ENCODE peak calls at places on chromosomes 7 and 10, in six cellular contexts. E is tibial artery; S is stimulated activated CD8-positive, alpha-beta memory T cell treated with anti-CD3 and anti-CD28 coated beads, Interleukin-2, amount 100 ng/mL, for 1 hour; Q is upper lobe of right lung; J is stimulated activated CD4-positive, alpha-beta T cell treated with anti-CD3 and anti-CD28 coated beads, Interleukin-1b, Interleukin-23, amount 100 ng/mL, for 4 hours; F is AG09319. C is an unnamed sample.

GRCh38 chr7:150988230-150989226 is 2.3 kb upstream of the NOS3 start:
- DNase-seq in E (peak), S (peak), Q (no peak), J (peak), F (no peak), C (no peak)

GRCh38 chr7:75881436-75882095 is 2.7 kb downstream of the RHBDD2 start:
- DNase-seq in E (no peak), S (no peak), Q (no peak), J (no peak), F (no peak), C (no peak)

GRCh38 chr7:132199626-132200025 is 376.6 kb downstream of the PLXNA4 start:
- DNase-seq in E (no peak), S (no peak), Q (no peak), J (no peak), F (no peak), C (no peak)

GRCh38 chr10:94299417-94299816 is 63.3 kb downstream of the NOC3L start:
- DNase-seq in E (no peak), S (peak), Q (no peak), J (no peak), F (peak), C (no peak)

GRCh38 chr7:76294344-76295024 is 8.0 kb upstream of the HSPB1 start:
- DNase-seq in E (peak), S (no peak), Q (peak), J (no peak), F (no peak), C (peak)

GRCh38 chr7:112159346-112159745 is 46.9 kb downstream of the DOCK4 start:
- DNase-seq in E (no peak), S (no peak), Q (no peak), J (no peak), F (no peak), C (no peak)

GRCh38 chr10:113111900-113112853 is 162.1 kb downstream of the TCF7L2 start:
- DNase-seq in E (peak), S (no peak), Q (no peak), J (no peak), F (no peak), C (peak)

GRCh38 chr7:105880571-105881330 is 4.4 kb upstream of the ATXN7L1 start:
- DNase-seq in E (no peak), S (no peak), Q (no peak), J (no peak), F (no peak), C (peak)

GRCh38 chr10:72276421-72277339 is 3.0 kb downstream of the DDIT4 start:
- DNase-seq in E (no peak), S (no peak), Q (no peak), J (no peak), F (no peak), C (peak)

GRCh38 chr10:71392292-71392691 is 4.4 kb upstream of the CDH23 start:
- DNase-seq in E (no peak), S (no peak), Q (no peak), J (no peak), F (no peak), C (no peak)

GRCh38 chr7:155644971-155645509 is 579 bp downstream of the RBM33 start:
- DNase-seq in E (no peak), S (no peak), Q (peak), J (peak), F (no peak), C (peak)

GRCh38 chr7:68442931-68443631 is 1155.2 kb upstream of the AUTS2 start:
- DNase-seq in E (no peak), S (no peak), Q (no peak), J (no peak), F (no peak), C (no peak)

GRCh38 chr7:149838224-149838991 is at the start of gene ZNF862:
- DNase-seq in E (peak), S (peak), Q (peak), J (peak), F (peak), C (peak)

C was measured in stomach.